ENCODE peak calls at places on chromosomes 3 and 15, in nine cellular contexts. Q is heart right ventricle; K is WERI-Rb-1; J is CD4-positive, CD25-positive, alpha-beta regulatory T cell; P is PC-3; A is IMR-90; D is CD8-positive, alpha-beta memory T cell; H is spleen; Y is aorta. O is an unnamed sample. For H3K36me3, the result is how much of the 10 kb centered on the place peaks cover.

GRCh38 chr3:194170793-194171192 is 34.8 kb downstream of the HES1 start:
- DNase-seq in Y (no peak), D (no peak), Q (no peak), A (no peak), J (no peak), H (no peak), P (no peak), K (no peak), O (no peak)

GRCh38 chr3:153052096-153052460 is 109.9 kb upstream of the RAP2B start:
- DNase-seq in Q (peak), H (no peak), J (no peak), A (peak), Y (peak), P (peak), D (no peak), K (no peak), O (peak)

GRCh38 chr3:40968666-40969065 is 230.6 kb upstream of the CTNNB1 start:
- DNase-seq in D (no peak), Q (no peak), J (no peak), H (no peak), Y (no peak), K (no peak), A (no peak), P (no peak), O (no peak)

GRCh38 chr3:37605754-37606153 is 255.9 kb upstream of the CTDSPL start:
- DNase-seq in K (no peak), Y (no peak), A (no peak), P (no peak), J (no peak), Q (no peak), D (no peak), H (no peak), O (no peak)

GRCh38 chr3:49058011-49058410 is 28.8 kb upstream of the IMPDH2 start:
- DNase-seq in Q (no peak), P (no peak), H (no peak), J (no peak), D (no peak), K (no peak), Y (no peak), A (no peak), O (no peak)

GRCh38 chr3:60013241-60013640 is 963.4 kb upstream of the CFAP20DC start:
- DNase-seq in H (no peak), Q (no peak), K (no peak), J (no peak), P (peak), Y (no peak), A (no peak), D (no peak), O (peak)

GRCh38 chr3:34213481-34213880 is 415.1 kb downstream of the PDCD6IP start:
- DNase-seq in Q (no peak), Y (no peak), H (no peak), A (no peak), D (no peak), J (no peak), P (no peak), K (peak), O (no peak)

GRCh38 chr3:98979296-98979695 is 77.8 kb upstream of the DCBLD2 start:
- DNase-seq in A (no peak), Q (no peak), J (no peak), Y (no peak), P (no peak), H (no peak), D (no peak), K (no peak), O (no peak)

GRCh38 chr3:155362808-155363689 is 69.6 kb upstream of the STRIT1 start:
- DNase-seq in H (no peak), P (no peak), Q (no peak), J (no peak), A (no peak), K (no peak), D (no peak), Y (no peak), O (no peak)

GRCh38 chr3:126656376-126657134 is 1.6 kb upstream of the TXNRD3 start:
- DNase-seq in P (no peak), Y (no peak), A (no peak), H (no peak), D (no peak), J (no peak), Q (no peak), K (no peak), O (no peak)

GRCh38 chr15:59232476-59232875 is 25.8 kb downstream of the LDHAL6B start:
- DNase-seq in A (peak), P (peak), Q (no peak), K (no peak), H (no peak), D (no peak), J (no peak), Y (no peak), O (peak)

GRCh38 chr15:78051622-78052405 is 25.7 kb downstream of the TBC1D2B start:
- DNase-seq in A (peak), J (no peak), D (no peak), K (no peak), H (no peak), Y (no peak), P (peak), Q (peak), O (no peak)

GRCh38 chr3:193743702-193744047 is 150.7 kb downstream of the OPA1 start:
- DNase-seq in K (no peak), Y (no peak), Q (no peak), D (no peak), J (no peak), P (no peak), A (no peak), H (no peak), O (no peak)

GRCh38 chr15:54722342-54722986 is 474.3 kb downstream of the RSL24D1 start:
- DNase-seq in J (no peak), P (no peak), D (no peak), K (no peak), Y (no peak), A (no peak), H (no peak), Q (no peak), O (no peak)

GRCh38 chr15:33837294-33837693 is 131.0 kb upstream of the CHRM5 start:
- DNase-seq in A (no peak), J (no peak), Q (no peak), K (no peak), Y (no peak), P (peak), D (no peak), H (no peak), O (no peak)

GRCh38 chr3:129521702-129522101 is 6.7 kb upstream of the RHO start:
- DNase-seq in K (no peak), J (no peak), D (no peak), A (no peak), P (no peak), H (peak), Y (no peak), Q (no peak), O (no peak)

GRCh38 chr3:72814308-72814707 is 33.9 kb downstream of the SHQ1 start:
- DNase-seq in H (no peak), Q (no peak), A (no peak), D (no peak), P (no peak), Y (no peak), J (no peak), K (no peak), O (no peak)

GRCh38 chr3:197516517-197516889 is 39.3 kb downstream of the BDH1 start:
- DNase-seq in Y (no peak), D (no peak), P (peak), A (peak), K (peak), Q (no peak), H (peak), J (no peak), O (peak)

GRCh38 chr3:126654571-126655393 is at the start of gene TXNRD3:
- DNase-seq in D (peak), J (peak), H (peak), Q (peak), P (peak), K (peak), Y (peak), A (peak), O (peak)

GRCh38 chr3:109224333-109224732 is 87.8 kb downstream of the C3orf85 start:
- DNase-seq in Y (no peak), D (no peak), J (no peak), Q (no peak), A (no peak), K (peak), H (no peak), P (peak), O (no peak)

GRCh38 chr15:67096536-67097294 is 31.3 kb downstream of the SMAD3 start:
- DNase-seq in J (no peak), A (peak), D (no peak), K (no peak), P (peak), Q (no peak), Y (peak), H (no peak), O (peak)

GRCh38 chr3:187291001-187291511 is 481 bp downstream of the MASP1 start:
- DNase-seq in Y (no peak), A (peak), H (no peak), K (no peak), P (no peak), D (no peak), Q (peak), J (no peak), O (peak)

DNA sequence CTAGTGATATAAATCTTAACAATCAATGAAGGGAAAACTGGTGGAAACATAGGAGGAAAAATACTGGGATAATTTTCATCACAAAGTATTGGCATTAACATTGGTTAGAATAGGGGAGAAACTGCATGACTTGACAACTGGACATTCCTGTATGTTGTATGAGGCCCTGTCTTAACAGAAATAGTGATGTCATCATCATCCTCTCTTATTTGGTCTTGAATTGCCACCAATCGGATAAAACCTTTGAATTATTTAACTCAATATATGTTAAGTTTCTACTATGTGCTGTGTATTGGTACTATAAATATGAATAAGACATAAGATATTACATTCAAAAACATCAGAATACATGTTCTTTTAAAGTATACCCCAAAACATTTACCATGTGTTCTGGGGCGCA is 130.1 kb upstream of the CCDC54 start:
- DNase-seq in A (no peak), K (no peak), Q (no peak), Y (no peak), H (no peak), D (no peak), J (no peak), P (no peak), O (no peak)
- H3K36me3 ChIP-seq in A (under half), K (under half), Q (under half), Y (under half), H (under half), D (under half), J (under half), P (under half), O (under half)

GRCh38 chr3:119433613-119434325 is 29.6 kb downstream of the TMEM39A start:
- DNase-seq in H (no peak), A (peak), K (no peak), D (no peak), Q (no peak), P (no peak), J (no peak), Y (no peak), O (no peak)

GRCh38 chr3:119437852-119438251 is 25.6 kb downstream of the TMEM39A start:
- DNase-seq in D (no peak), J (no peak), P (no peak), Q (no peak), Y (no peak), K (no peak), H (no peak), A (no peak), O (no peak)

GRCh38 chr3:119436977-119437376 is 26.4 kb downstream of the TMEM39A start:
- DNase-seq in P (no peak), A (no peak), Y (no peak), K (no peak), D (no peak), J (no peak), H (no peak), Q (no peak), O (no peak)

DNA sequence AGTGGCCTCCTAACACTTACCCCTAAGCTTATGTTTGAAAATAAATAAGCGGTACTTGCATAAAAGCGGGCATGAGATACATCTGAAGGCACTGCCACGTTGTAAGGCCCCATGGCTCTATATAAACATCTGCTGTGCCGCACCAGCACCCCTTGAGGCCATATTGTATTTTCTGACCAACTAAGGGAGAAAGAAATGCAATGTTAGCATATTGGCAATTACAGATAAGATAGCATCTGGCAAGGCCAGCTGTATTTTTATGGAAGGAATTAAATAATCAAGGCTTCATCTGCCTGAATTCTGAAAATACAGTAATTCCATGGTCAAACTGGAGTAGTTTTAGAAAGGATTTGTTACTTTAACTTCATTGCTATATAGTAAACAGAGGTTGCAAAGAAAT is 28.7 kb downstream of the TMEM39A start:
- DNase-seq in P (no peak), K (no peak), D (no peak), Y (no peak), J (no peak), H (no peak), Q (no peak), A (no peak), O (no peak)
- H3K36me3 ChIP-seq in P (half or more), K (half or more), D (half or more), Y (under half), J (half or more), H (under half), Q (under half), A (under half), O (half or more)

DNA sequence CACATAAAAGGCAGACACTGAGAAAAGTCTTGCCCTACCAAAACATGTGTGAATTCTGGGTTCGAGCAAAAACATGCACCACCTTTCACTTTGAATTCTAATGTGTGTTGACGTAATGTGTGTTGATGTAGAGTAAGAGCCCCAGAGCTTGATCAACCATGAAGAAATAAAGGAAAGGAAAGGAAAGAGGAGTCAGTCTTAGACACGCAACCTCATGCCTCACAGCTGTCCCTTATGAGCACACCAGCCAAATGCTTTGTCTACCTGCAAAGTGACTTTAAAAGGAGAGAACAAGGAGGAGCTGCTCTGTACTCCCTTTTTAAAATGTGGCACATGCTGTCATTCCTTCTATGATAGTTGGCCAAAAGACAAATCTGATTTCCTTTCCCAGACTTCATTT is 80.8 kb downstream of the RFTN1 start:
- DNase-seq in K (no peak), Y (no peak), J (no peak), P (no peak), H (no peak), A (no peak), Q (no peak), D (no peak), O (no peak)
- H3K36me3 ChIP-seq in K (under half), Y (under half), J (under half), P (under half), H (under half), A (under half), Q (under half), D (under half), O (under half)

GRCh38 chr15:90497374-90497773 is 32.3 kb upstream of the CRTC3 start:
- DNase-seq in Q (no peak), Y (no peak), J (no peak), K (no peak), H (no peak), D (no peak), P (no peak), A (no peak), O (no peak)

GRCh38 chr15:90496791-90497190 is 32.9 kb upstream of the CRTC3 start:
- DNase-seq in J (no peak), P (no peak), Y (no peak), A (peak), H (no peak), D (no peak), Q (no peak), K (no peak), O (peak)

GRCh38 chr15:90501898-90502297 is 27.8 kb upstream of the CRTC3 start:
- DNase-seq in K (no peak), A (no peak), D (no peak), J (no peak), Q (no peak), H (no peak), P (no peak), Y (no peak), O (no peak)

GRCh38 chr15:90495067-90495466 is 34.7 kb upstream of the CRTC3 start:
- DNase-seq in H (no peak), J (no peak), K (no peak), P (no peak), Y (no peak), A (no peak), D (no peak), Q (no peak), O (peak)

DNA sequence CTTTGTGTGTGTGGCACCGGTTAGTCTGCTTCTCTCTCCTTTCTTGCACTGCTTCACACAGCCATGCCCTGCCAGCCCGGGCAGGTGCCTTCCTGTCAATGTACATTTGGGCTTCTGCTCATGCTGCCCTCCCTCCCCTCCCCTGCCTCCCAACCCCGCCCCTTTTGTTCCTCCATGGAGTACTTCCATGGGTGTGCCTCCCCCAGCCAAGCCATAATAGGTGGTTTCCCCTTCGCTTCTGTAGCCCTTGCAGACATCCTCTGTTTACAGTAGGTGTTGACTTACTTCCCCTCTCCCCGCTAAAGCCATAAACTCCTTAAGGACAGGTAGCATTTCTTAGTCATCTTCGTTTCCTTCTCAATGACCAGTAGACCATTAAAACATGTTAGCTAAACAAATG is 31.8 kb upstream of the CRTC3 start:
- DNase-seq in D (no peak), K (no peak), Q (no peak), Y (no peak), P (peak), H (no peak), J (no peak), A (no peak), O (no peak)
- H3K36me3 ChIP-seq in D (under half), K (under half), Q (under half), Y (under half), P (half or more), H (under half), J (half or more), A (under half), O (half or more)

DNA sequence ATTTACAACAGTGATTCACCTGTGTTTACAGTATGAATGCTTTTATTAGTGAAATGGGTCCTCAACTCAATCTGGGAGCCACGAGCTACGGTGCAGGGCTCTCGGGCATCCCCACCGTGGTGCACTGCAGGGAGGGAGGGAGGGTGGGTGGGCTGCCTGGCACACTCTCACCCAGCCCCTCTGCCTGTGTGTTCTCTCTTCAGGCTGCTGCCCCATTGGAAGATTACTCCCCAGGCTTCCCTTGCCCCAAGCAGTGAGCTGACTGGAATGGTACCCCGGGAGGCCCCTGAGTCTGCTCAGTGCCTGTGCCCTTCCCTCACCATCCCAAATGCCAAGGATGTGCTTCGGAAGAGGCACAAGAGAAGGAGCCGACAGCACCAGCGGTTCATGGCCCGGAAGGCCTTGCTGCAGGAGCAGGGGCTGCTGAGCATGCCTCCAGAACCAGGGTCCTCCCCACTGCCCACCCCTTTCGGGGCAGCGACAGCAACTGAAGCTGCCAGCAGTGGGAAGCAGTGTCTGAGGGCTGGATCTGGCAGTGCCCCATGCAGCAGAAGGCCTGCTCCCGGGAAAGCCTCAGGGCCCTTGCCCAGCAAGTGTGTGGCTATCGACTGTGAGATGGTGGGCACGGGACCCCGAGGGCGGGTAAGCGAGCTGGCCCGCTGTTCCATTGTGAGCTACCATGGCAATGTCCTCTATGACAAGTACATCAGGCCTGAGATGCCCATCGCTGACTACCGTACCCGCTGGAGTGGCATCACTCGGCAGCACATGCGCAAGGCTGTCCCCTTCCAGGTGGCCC is 5.0 kb downstream of the AEN start:
- DNase-seq in A (no peak), P (no peak), K (no peak), J (no peak), Q (no peak), D (no peak), Y (peak), H (no peak), O (no peak)
- H3K36me3 ChIP-seq in A (half or more), P (half or more), K (half or more), J (under half), Q (under half), D (under half), Y (under half), H (under half), O (under half)